ENCODE peak calls at places on chromosomes 6 and 20, in eight cellular contexts. D is endothelial cell of umbilical vein, I is K562, N is adrenal gland, M is ovary, X is body of pancreas, W is suprapubic skin, G is stomach. U is an unnamed sample. For H3K27me3, the result is how much of the 10 kb centered on the place peaks cover.

GRCh38 chr6:83199865-83200230 is 6.7 kb downstream of the RWDD2A start:
- DNase-seq in D (peak), I (no peak), N (peak), M (no peak), X (no peak), W (no peak), G (no peak), U (no peak)

GRCh38 chr20:18684775-18685174 is 96.9 kb downstream of the DTD1 start:
- DNase-seq in D (no peak), I (no peak), N (no peak), M (no peak), X (no peak), W (no peak), G (no peak), U (no peak)

GRCh38 chr6:157258878-157259277 is 64.4 kb downstream of the TMEM242 start:
- DNase-seq in D (no peak), I (no peak), N (no peak), M (no peak), X (no peak), W (no peak), G (no peak), U (no peak)

GRCh38 chr20:12965212-12965879 is 43.4 kb upstream of the SPTLC3 start:
- DNase-seq in D (no peak), I (no peak), N (no peak), M (no peak), X (no peak), W (no peak), G (no peak), U (no peak)

GRCh38 chr20:34143951-34144350 is 31.9 kb upstream of the EIF2S2 start:
- DNase-seq in D (peak), I (peak), N (no peak), M (no peak), X (no peak), W (no peak), G (no peak), U (no peak)

GRCh38 chr20:9617940-9618339 is 103.5 kb downstream of the LAMP5 start:
- DNase-seq in D (no peak), I (peak), N (peak), M (no peak), X (peak), W (no peak), G (peak), U (no peak)

GRCh38 chr6:138086573-138087196 is 20.5 kb downstream of the PERP start:
- DNase-seq in D (no peak), I (no peak), N (no peak), M (no peak), X (peak), W (no peak), G (no peak), U (no peak)

GRCh38 chr6:106967936-106968555 is 6.5 kb downstream of the CD24 start:
- DNase-seq in D (no peak), I (no peak), N (no peak), M (no peak), X (no peak), W (no peak), G (no peak), U (no peak)

GRCh38 chr6:157706883-157707282 is 116.2 kb upstream of the SNX9 start:
- DNase-seq in D (no peak), I (peak), N (no peak), M (no peak), X (no peak), W (no peak), G (no peak), U (no peak)

GRCh38 chr6:55141611-55142010 is 32.7 kb upstream of the HCRTR2 start:
- DNase-seq in D (no peak), I (no peak), N (no peak), M (no peak), X (no peak), W (no peak), G (no peak), U (no peak)

GRCh38 chr20:56795492-56795891 is 166.4 kb downstream of the TFAP2C start:
- DNase-seq in D (no peak), I (no peak), N (no peak), M (no peak), X (no peak), W (no peak), G (no peak), U (no peak)

GRCh38 chr6:99219788-99220187 is 129.7 kb downstream of the FAXC start:
- DNase-seq in D (no peak), I (peak), N (no peak), M (no peak), X (peak), W (no peak), G (peak), U (no peak)

GRCh38 chr6:120384671-120385070 is 949.6 kb downstream of the TBC1D32 start:
- DNase-seq in D (no peak), I (no peak), N (no peak), M (no peak), X (no peak), W (no peak), G (no peak), U (no peak)

GRCh38 chr6:163260111-163260895 is 154.2 kb upstream of the QKI start:
- DNase-seq in D (peak), I (no peak), N (no peak), M (peak), X (no peak), W (no peak), G (no peak), U (no peak)

GRCh38 chr6:54255881-54256280 is 52.4 kb upstream of the TINAG start:
- DNase-seq in D (peak), I (no peak), N (no peak), M (no peak), X (no peak), W (no peak), G (no peak), U (no peak)

GRCh38 chr6:12291785-12292604 is 1.8 kb downstream of the EDN1 start:
- DNase-seq in D (no peak), I (no peak), N (no peak), M (no peak), X (peak), W (no peak), G (peak), U (no peak)

GRCh38 chr6:74671558-74672025 is 534.3 kb downstream of the COL12A1 start:
- DNase-seq in D (no peak), I (no peak), N (no peak), M (no peak), X (no peak), W (no peak), G (no peak), U (no peak)

GRCh38 chr20:47568019-47568418 is 66.3 kb downstream of the NCOA3 start:
- DNase-seq in D (peak), I (no peak), N (peak), M (peak), X (peak), W (no peak), G (peak), U (peak)

GRCh38 chr6:89122625-89123024 is 4.8 kb upstream of the SRSF12 start:
- DNase-seq in D (peak), I (no peak), N (no peak), M (no peak), X (no peak), W (no peak), G (no peak), U (no peak)

GRCh38 chr6:143098054-143098673 is 37.5 kb downstream of the AIG1 start:
- DNase-seq in D (peak), I (peak), N (no peak), M (no peak), X (no peak), W (no peak), G (no peak), U (no peak)

GRCh38 chr20:36847009-36847709 is 28.8 kb upstream of the TLDC2 start:
- DNase-seq in D (no peak), I (no peak), N (peak), M (peak), X (peak), W (peak), G (peak), U (no peak)

GRCh38 chr20:2237059-2237458 is 58.7 kb upstream of the TGM3 start:
- DNase-seq in D (no peak), I (no peak), N (peak), M (peak), X (peak), W (peak), G (peak), U (peak)

GRCh38 chr6:122758927-122759334 is 20.6 kb upstream of the FABP7 start:
- DNase-seq in D (no peak), I (no peak), N (no peak), M (no peak), X (no peak), W (no peak), G (no peak), U (no peak)

GRCh38 chr20:22579119-22579427 is 5.3 kb downstream of the FOXA2 start:
- DNase-seq in D (no peak), I (no peak), N (no peak), M (no peak), X (no peak), W (no peak), G (peak), U (no peak)

GRCh38 chr20:20022498-20022897 is 5.3 kb downstream of the NAA20 start:
- DNase-seq in D (no peak), I (no peak), N (no peak), M (no peak), X (no peak), W (no peak), G (no peak), U (no peak)

GRCh38 chr6:87357479-87358196 is 13.0 kb downstream of the C6orf163 start:
- DNase-seq in D (no peak), I (no peak), N (no peak), M (no peak), X (no peak), W (no peak), G (no peak), U (no peak)

GRCh38 chr6:28081486-28081751 is 1.1 kb downstream of the ZNF165 start:
- DNase-seq in D (no peak), I (no peak), N (no peak), M (no peak), X (no peak), W (no peak), G (no peak), U (no peak)

GRCh38 chr20:61980647-61981583 is 84.8 kb downstream of the TAF4 start:
- DNase-seq in D (no peak), I (peak), N (peak), M (no peak), X (peak), W (no peak), G (peak), U (no peak)

GRCh38 chr6:64777941-64778785 is 928.9 kb downstream of the EYS start:
- DNase-seq in D (peak), I (no peak), N (no peak), M (no peak), X (no peak), W (no peak), G (no peak), U (no peak)

GRCh38 chr6:41073203-41073967 is 611 bp downstream of the NFYA start:
- DNase-seq in D (peak), I (peak), N (peak), M (peak), X (peak), W (peak), G (peak), U (peak)

GRCh38 chr6:41073968-41074691 is 1.4 kb downstream of the NFYA start:
- DNase-seq in D (peak), I (peak), N (peak), M (no peak), X (no peak), W (no peak), G (no peak), U (no peak)

GRCh38 chr6:41071501-41071922 is 644 bp downstream of the OARD1 start:
- DNase-seq in D (peak), I (peak), N (no peak), M (no peak), X (peak), W (no peak), G (no peak), U (no peak)

GRCh38 chr6:41071923-41072835 is at the start of gene OARD1:
- DNase-seq in D (no peak), I (peak), N (peak), M (peak), X (peak), W (peak), G (peak), U (peak)

DNA sequence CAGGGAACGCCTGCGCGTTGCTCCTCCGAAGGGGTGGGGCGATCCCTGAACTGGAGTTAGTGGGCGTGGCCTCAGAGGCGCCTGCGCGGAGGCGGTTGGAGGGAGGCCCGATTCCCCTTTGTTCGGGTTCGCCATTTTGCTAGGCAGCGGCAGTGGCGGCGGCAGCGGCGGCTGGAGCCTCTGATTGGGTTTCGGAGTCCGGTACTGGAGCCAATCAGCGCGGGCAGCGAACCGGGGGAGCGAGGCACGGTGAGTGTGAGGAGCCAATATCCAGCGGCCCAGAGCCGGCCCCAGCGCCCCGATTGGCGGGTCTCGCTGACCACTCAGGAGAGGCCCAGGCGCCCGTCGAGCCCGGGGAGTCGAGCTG is at the start of gene NFYA:
- DNase-seq in D (peak), I (no peak), N (no peak), M (no peak), X (no peak), W (no peak), G (peak), U (peak)
- TF ChIP-seq POLR2A in D (peak), I (no peak), N (no peak), M (no peak), X (no peak), W (no peak), G (no peak), U (no peak)

DNA sequence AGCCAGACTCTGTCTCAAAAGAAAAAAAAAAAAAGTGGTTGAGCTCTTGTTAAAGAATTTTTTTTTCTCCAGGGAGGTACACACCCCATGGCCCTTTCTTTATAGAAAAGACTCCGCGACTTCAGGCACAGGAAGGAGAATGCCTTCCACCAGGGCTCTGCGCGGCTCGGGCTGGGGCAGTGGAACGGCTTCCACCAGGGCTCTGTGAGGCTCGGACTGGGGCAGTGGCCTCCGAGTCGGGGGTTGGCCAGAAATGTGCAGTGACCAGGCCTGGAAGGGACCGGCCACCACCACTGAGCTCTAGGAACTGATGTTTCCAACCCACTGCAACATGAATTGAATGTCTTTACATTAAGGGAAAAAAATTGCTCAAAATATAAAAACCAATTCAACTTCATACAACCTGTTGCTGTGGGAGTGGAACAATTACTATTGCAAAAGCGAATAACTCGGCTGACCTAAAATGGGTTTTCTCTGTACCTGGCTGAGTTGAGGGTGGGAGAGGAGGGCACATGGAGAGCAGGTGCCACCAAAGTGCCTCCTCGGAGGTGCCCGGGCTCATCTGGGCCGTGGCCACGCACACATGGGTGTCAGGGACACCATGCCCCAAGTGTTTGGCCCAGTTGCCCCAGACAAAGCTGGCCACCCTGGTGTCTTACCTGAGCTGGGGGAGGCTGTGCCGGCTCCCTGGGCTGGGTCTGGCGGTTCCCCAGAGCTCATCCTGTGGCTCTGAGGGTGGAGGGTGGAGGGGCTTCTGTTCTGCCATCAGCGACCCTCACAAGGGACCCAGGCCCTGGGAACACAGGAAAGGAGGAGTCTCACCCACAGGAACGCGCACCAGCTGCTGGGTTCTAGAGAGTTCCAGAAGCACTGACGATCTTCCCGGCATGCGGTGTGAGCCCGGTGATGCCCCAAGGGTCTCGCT is 29.3 kb downstream of the SLC2A4RG start:
- DNase-seq in D (no peak), I (no peak), N (no peak), M (no peak), X (no peak), W (no peak), G (no peak), U (peak)
- H3K27me3 ChIP-seq in D (under half), I (under half), N (under half), M (under half), X (under half), W (under half), G (under half), U (under half)

DNA sequence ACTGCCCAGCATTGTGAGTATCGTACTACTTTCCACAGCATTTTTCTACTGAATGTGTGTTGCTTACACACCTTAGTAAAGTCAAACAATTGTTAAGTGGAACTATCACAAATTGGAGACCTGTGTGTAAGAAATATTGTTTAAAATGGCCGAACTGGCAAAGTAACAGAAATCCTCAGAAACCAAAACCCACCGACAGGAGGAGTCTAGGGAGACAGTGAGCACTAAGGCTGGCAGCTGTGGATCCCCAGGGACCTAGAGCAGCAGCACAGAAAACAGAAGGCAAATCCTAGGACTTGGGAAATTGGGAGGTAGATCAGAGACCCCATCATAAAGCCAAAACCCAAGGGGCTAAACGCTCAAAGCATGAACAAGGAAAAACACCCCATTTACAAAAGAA is 69.9 kb downstream of the SESN1 start:
- DNase-seq in D (no peak), I (peak), N (no peak), M (no peak), X (no peak), W (no peak), G (no peak), U (no peak)
- TF ChIP-seq CTCF in D (no peak), I (peak), N (no peak), M (no peak), X (no peak), W (no peak), G (no peak), U (no peak)

GRCh38 chr6:24719125-24719931 is at the start of gene C6orf62:
- DNase-seq in D (peak), I (peak), N (no peak), M (peak), X (peak), W (no peak), G (peak), U (no peak)

GRCh38 chr6:24720604-24721460 is 1.9 kb upstream of the C6orf62 start:
- DNase-seq in D (peak), I (peak), N (peak), M (peak), X (peak), W (peak), G (peak), U (peak)

GRCh38 chr6:24721461-24722215 is 2.7 kb upstream of the C6orf62 start:
- DNase-seq in D (no peak), I (no peak), N (peak), M (no peak), X (peak), W (no peak), G (peak), U (peak)

GRCh38 chr6:24718449-24719124 is 367 bp downstream of the C6orf62 start:
- DNase-seq in D (peak), I (no peak), N (no peak), M (no peak), X (no peak), W (no peak), G (no peak), U (no peak)

DNA sequence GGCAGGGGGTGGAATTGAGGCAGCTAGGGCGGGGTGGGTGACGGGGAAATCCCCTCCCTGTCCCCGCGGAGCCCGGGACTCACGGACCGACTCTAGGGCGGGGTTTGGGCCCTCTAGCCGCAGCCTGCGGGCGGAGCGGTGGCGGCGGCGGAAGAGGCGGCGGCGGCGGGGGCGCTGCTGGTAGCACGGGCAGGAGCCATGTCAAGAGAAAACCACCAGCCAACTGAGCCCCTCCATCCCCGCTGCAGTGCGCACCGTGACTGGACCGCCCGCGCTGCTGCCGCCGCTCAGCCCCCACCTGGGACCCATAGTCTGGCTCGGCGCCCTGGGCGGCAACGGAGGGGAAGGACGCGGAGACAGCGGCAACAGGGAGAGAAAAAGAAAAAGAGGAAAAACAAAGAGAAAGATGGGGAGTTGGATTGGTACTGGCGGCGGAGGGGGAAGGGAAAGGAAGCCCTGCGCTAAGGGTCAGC is 1.2 kb upstream of the C6orf62 start:
- DNase-seq in D (peak), I (peak), N (peak), M (peak), X (peak), W (peak), G (peak), U (peak)
- TF ChIP-seq POLR2A in D (no peak), I (no peak), N (no peak), M (no peak), X (no peak), W (no peak), G (no peak), U (no peak)

GRCh38 chr6:103079867-103080266 is 1686.4 kb downstream of the GRIK2 start:
- DNase-seq in D (no peak), I (no peak), N (no peak), M (no peak), X (no peak), W (no peak), G (no peak), U (no peak)

GRCh38 chr6:103085801-103086200 is 1692.3 kb downstream of the GRIK2 start:
- DNase-seq in D (no peak), I (no peak), N (no peak), M (no peak), X (no peak), W (no peak), G (no peak), U (no peak)

GRCh38 chr6:103080497-103080896 is 1687.0 kb downstream of the GRIK2 start:
- DNase-seq in D (no peak), I (no peak), N (no peak), M (no peak), X (no peak), W (no peak), G (no peak), U (no peak)

GRCh38 chr6:103081126-103081525 is 1687.6 kb downstream of the GRIK2 start:
- DNase-seq in D (no peak), I (no peak), N (no peak), M (no peak), X (no peak), W (no peak), G (no peak), U (no peak)
- H3K27me3 ChIP-seq in D (under half), I (under half), N (under half), M (under half), X (under half), W (under half), G (under half), U (under half)

U was measured in heart left ventricle.